ENCODE peak calls at places on chromosome 19, in four cellular contexts. I, G, O and P are unnamed samples.

GRCh38 chr19:4182082-4182926 is at the start of the genes ANKRD24 and SIRT6:
- DNase-seq in G (peak), O (peak), I (peak), P (peak)

GRCh38 chr19:926595-927043 is 784 bp downstream of the ARID3A start:
- DNase-seq in O (peak), I (no peak), G (peak), P (no peak)

GRCh38 chr19:794989-795658 is 2.1 kb upstream of the PTBP1 start:
- DNase-seq in O (no peak), I (no peak), G (no peak), P (no peak)

GRCh38 chr19:57559008-57559403 is 657 bp downstream of the ZNF550 start:
- DNase-seq in I (no peak), O (peak), G (peak), P (peak)

GRCh38 chr19:2812414-2813234 is 7.0 kb upstream of the ZNF554 start:
- DNase-seq in O (no peak), I (no peak), G (no peak), P (no peak)

GRCh38 chr19:49161987-49162386 is 4.4 kb downstream of the TRPM4 start:
- DNase-seq in I (peak), O (no peak), G (no peak), P (no peak)

GRCh38 chr19:8158411-8159074 is 9.2 kb upstream of the FBN3 start:
- DNase-seq in I (peak), O (peak), G (peak), P (peak)

GRCh38 chr19:1451916-1452801 is 2.2 kb downstream of the APC2 start:
- DNase-seq in G (no peak), O (peak), I (no peak), P (no peak)

GRCh38 chr19:1281270-1281894 is 4.3 kb upstream of the EFNA2 start:
- DNase-seq in O (no peak), I (no peak), G (no peak), P (no peak)

GRCh38 chr19:28429356-28429755 is 783.6 kb downstream of the UQCRFS1 start:
- DNase-seq in G (no peak), I (no peak), O (no peak), P (no peak)

GRCh38 chr19:44712864-44713515 is 14.0 kb downstream of the CEACAM16 start:
- DNase-seq in G (peak), O (no peak), I (no peak), P (no peak)

GRCh38 chr19:47589824-47590223 is 16.9 kb upstream of the ZNF541 start:
- DNase-seq in I (no peak), O (no peak), G (no peak), P (no peak)

GRCh38 chr19:12137541-12137940 is 2.6 kb downstream of the ZNF20 start:
- DNase-seq in I (no peak), O (no peak), G (no peak), P (no peak)

GRCh38 chr19:4174212-4174894 is 8.0 kb downstream of the SIRT6 start:
- DNase-seq in G (no peak), I (no peak), O (no peak), P (no peak)

GRCh38 chr19:33441277-33441699 is 67.8 kb downstream of the CEBPG start:
- DNase-seq in O (no peak), I (no peak), G (no peak), P (no peak)

GRCh38 chr19:3094638-3095374 is 644 bp downstream of the GNA11 start:
- DNase-seq in I (peak), O (peak), G (no peak), P (no peak)

GRCh38 chr19:4372630-4373367 is 27.5 kb downstream of the SH3GL1 start:
- DNase-seq in I (no peak), O (no peak), G (no peak), P (no peak)

GRCh38 chr19:21202865-21203494 is 61.1 kb downstream of the ZNF431 start:
- DNase-seq in G (peak), I (peak), O (peak), P (peak)

GRCh38 chr19:6267552-6268381 is 12.0 kb downstream of the MLLT1 start:
- DNase-seq in I (peak), O (no peak), G (no peak), P (no peak)

GRCh38 chr19:13277104-13277809 is 127.0 kb downstream of the IER2 start:
- DNase-seq in G (peak), I (peak), O (peak), P (peak)
- H3K4me2 ChIP-seq in G (peak), I (no peak), O (no peak), P (peak)

GRCh38 chr19:18839465-18840287 is 7.9 kb downstream of the UPF1 start:
- DNase-seq in O (no peak), G (no peak), I (no peak), P (no peak)

GRCh38 chr19:18841400-18841799 is 9.6 kb downstream of the UPF1 start:
- DNase-seq in G (no peak), I (no peak), O (no peak), P (no peak)

GRCh38 chr19:18840288-18841260 is 8.8 kb downstream of the UPF1 start:
- DNase-seq in I (no peak), G (no peak), O (no peak), P (no peak)

GRCh38 chr19:18843960-18844359 is 12.2 kb downstream of the UPF1 start:
- DNase-seq in G (no peak), O (no peak), I (no peak), P (no peak)

GRCh38 chr19:18842166-18842565 is 10.4 kb downstream of the UPF1 start:
- DNase-seq in G (no peak), O (no peak), I (no peak), P (no peak)
- TF ChIP-seq CTCF in G (no peak), O (no peak), I (no peak), P (no peak)

DNA sequence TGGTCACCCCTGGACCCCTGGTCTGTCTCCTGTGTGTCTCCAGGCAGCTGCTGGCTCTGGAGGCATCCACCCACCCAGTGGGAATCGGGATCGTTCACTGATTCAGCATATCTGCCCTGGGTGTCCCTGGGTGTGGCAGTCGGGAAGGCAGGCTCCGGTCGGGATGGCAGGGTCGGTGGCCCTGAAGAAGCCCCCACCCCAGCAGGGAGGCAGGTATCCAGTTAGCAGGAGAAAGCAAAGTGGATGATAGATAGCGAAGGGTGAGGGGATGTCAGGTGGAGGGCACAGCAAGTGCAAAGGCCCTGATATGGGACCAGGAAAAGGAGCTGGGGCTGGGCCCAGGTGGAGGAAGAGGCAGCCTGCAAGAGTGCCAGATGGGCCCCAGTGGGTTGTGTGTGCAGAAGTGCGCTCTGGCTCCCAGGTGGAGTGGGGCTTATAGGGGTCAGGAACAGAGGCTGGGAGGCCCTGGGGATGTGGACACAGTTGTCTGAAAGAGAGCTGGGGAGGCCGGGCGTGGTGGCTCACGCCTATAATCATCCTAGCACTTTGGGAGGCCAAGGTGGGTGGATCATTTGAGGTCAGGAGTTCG is 2.3 kb downstream of the SSBP4 start:
- DNase-seq in I (no peak), O (no peak), G (no peak), P (no peak)
- H3K4me2 ChIP-seq in I (no peak), O (no peak), G (peak), P (peak)

DNA sequence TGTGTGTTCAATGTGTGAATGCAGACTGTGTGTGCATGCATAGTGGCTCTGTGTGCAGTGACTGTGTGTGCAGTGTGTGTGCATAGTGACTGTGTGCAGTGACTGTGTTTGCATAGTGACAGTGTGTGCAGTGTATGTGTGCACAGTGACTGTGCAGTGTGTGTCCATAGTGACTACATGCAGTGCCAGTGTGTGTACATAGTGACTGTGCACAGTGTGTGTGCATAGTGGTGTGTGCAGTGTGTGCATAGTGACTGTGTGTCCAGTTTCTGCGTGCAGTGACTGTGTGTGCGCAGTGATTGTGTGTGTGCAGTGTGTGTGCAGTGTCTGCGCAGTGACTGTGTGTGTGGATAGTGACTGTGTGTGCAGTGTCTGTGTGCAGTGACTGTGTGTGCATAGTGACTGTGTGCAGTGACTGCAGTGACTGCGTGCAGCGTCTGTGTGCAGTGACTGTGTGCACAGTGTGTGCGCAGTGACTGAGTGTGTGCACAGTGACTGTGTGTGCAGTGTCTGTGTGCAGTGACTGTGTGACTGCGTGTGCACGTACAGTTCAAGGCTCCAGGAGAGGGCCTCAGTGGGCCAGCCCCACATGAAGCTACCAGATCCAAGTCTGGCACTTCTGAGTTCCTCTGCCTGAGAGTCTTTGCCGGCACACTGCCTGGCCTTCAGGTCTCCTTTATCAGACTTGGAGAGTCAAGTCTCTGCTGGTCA is 90.3 kb downstream of the IER2 start:
- DNase-seq in I (no peak), G (no peak), O (no peak), P (no peak)
- TF ChIP-seq CTCF in I (no peak), G (no peak), O (no peak), P (no peak)

DNA sequence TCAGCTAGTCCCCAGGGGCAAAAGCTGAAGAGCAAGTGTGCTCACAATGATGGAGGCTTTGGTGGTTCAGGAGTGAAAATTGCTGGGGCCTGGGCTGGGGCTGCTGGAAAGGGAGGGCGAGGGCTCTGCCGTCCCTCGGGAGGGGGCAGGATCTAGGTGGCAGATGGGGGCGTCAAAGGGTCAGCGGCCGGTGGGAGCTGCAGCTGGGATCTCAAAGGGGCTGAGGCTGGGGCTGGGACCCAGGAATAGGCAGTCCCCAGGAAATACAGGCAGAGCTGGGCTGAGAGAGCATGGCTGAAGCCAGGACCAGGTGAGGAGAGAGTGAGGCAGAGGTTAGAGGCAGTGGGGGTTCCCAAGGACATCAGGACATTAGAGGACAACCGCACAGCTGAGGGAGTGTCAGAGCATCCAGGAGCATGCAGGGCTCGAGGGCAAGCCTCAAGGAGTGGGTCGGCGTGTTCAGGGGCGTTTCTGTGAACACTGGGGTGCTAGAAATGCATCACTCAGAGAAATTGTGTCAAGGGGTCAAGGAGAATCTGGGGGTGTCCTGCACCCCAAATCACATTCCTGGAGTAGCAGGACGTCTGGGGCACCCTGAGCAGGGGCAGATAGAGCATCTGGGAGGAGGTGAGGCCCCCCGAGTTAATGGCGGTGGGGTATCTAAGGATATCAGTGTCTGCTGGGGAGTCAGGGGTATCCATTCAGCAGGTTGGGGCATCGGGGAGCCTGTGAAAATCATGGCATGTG is 1.2 kb upstream of the SYNE4 start:
- DNase-seq in O (no peak), I (no peak), G (no peak), P (no peak)
- H3K4me2 ChIP-seq in O (peak), I (peak), G (peak), P (peak)

GRCh38 chr19:51097166-51097736 is 11.0 kb downstream of the CTU1 start:
- DNase-seq in G (peak), I (peak), O (peak), P (peak)

GRCh38 chr19:51096473-51097165 is 11.6 kb downstream of the CTU1 start:
- DNase-seq in O (peak), G (peak), I (no peak), P (no peak)

GRCh38 chr19:51099070-51099382 is 9.2 kb downstream of the CTU1 start:
- DNase-seq in O (no peak), I (no peak), G (no peak), P (no peak)

GRCh38 chr19:51098366-51099069 is 9.7 kb downstream of the CTU1 start:
- DNase-seq in I (no peak), O (peak), G (no peak), P (no peak)

DNA sequence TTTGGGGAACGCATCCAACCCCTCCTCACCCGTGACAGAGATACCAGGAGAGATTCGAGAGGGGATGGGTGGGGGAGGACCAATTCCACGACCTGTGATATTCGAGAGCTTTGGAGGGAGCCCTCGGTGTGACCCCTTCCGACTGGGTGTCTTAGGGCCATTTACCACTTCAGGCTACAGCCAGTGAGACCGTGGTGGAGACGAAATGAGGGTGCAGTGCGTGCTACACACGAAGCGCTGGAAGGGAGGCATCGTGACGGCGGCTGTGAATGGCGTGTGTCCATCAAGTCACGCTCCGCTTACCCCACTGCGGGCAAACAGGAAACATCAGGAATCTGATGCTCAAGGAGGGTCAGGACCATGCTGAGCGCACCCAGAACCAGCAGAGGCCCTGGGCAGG is 10.4 kb downstream of the CTU1 start:
- DNase-seq in G (no peak), I (no peak), O (no peak), P (no peak)
- TF ChIP-seq CTCF in G (no peak), I (no peak), O (no peak), P (no peak)

GRCh38 chr19:16957855-16958254 is 68.8 kb downstream of the CPAMD8 start:
- DNase-seq in O (no peak), I (no peak), G (no peak), P (no peak)
- H3K4me2 ChIP-seq in O (no peak), I (no peak), G (no peak), P (peak)

GRCh38 chr19:56144396-56144795 is 3.3 kb downstream of the ZNF444 start:
- DNase-seq in O (no peak), I (no peak), G (no peak), P (no peak)

GRCh38 chr19:56144816-56145215 is 3.7 kb downstream of the ZNF444 start:
- DNase-seq in O (no peak), G (no peak), I (no peak), P (no peak)

GRCh38 chr19:56141416-56141992 is 417 bp downstream of the ZNF444 start:
- DNase-seq in G (no peak), I (no peak), O (peak), P (peak)

GRCh38 chr19:56142087-56142787 is 1.1 kb downstream of the ZNF444 start:
- DNase-seq in G (no peak), I (no peak), O (no peak), P (peak)

GRCh38 chr19:56142897-56143434 is 1.9 kb downstream of the ZNF444 start:
- DNase-seq in G (no peak), I (no peak), O (no peak), P (no peak)
- TF ChIP-seq CTCF in G (no peak), I (no peak), O (no peak), P (no peak)

GRCh38 chr19:19732579-19733501 is at the start of gene ZNF14:
- DNase-seq in G (peak), I (peak), O (peak), P (peak)
- H3K4me2 ChIP-seq in G (peak), I (peak), O (peak), P (peak)